ENCODE peak calls at places on chromosome 14, in eight cellular contexts. R is left lobe of liver; S is naive thymus-derived CD8-positive, alpha-beta T cell; H is stimulated activated CD8-positive, alpha-beta memory T cell treated with anti-CD3 and anti-CD28 coated beads, Interleukin-4, amount 100 ng/mL, for 1 hour; D is LoVo; U is GM12878; N is C1 segment of cervical spinal cord; E is D341Med. P is an unnamed sample.

GRCh38 chr14:62126885-62127478 is 364.8 kb downstream of the SNAPC1 start:
- DNase-seq in S (peak), H (no peak), E (peak), N (no peak), D (peak), U (no peak), R (no peak), P (peak)

GRCh38 chr14:28468191-28469151 is 298.1 kb upstream of the FOXG1 start:
- DNase-seq in D (no peak), N (no peak), S (no peak), H (no peak), U (no peak), R (no peak), E (no peak), P (no peak)

GRCh38 chr14:52063107-52063506 is 5.8 kb downstream of the NID2 start:
- DNase-seq in N (no peak), H (no peak), E (no peak), R (no peak), S (no peak), D (no peak), U (no peak), P (no peak)

GRCh38 chr14:81303258-81303935 is 82.6 kb upstream of the GTF2A1 start:
- DNase-seq in R (peak), D (peak), E (no peak), N (no peak), S (no peak), U (peak), H (no peak), P (no peak)

GRCh38 chr14:96502621-96503251 is 554 bp downstream of the PAPOLA start:
- DNase-seq in H (peak), S (peak), R (peak), E (peak), U (no peak), D (peak), N (no peak), P (peak)

GRCh38 chr14:69002069-69002468 is 23.0 kb upstream of the ACTN1 start:
- DNase-seq in E (no peak), D (no peak), R (peak), U (no peak), H (no peak), N (no peak), S (no peak), P (peak)

GRCh38 chr14:32620303-32620702 is 291.2 kb downstream of the AKAP6 start:
- DNase-seq in D (no peak), R (no peak), S (no peak), H (no peak), E (no peak), N (no peak), U (no peak), P (peak)

GRCh38 chr14:65156568-65157366 is 54.5 kb upstream of the MAX start:
- DNase-seq in R (peak), E (no peak), N (no peak), D (no peak), U (peak), H (no peak), S (no peak), P (peak)

GRCh38 chr14:33839193-33840076 is 111.4 kb downstream of the EGLN3 start:
- DNase-seq in S (peak), R (peak), U (no peak), H (peak), N (no peak), E (peak), D (peak), P (peak)

GRCh38 chr14:46490150-46490769 is 161.3 kb downstream of the RPL10L start:
- DNase-seq in S (no peak), D (no peak), U (peak), N (no peak), R (no peak), E (peak), H (no peak), P (peak)

GRCh38 chr14:68781161-68782021 is 11.5 kb downstream of the ZFP36L1 start:
- DNase-seq in U (no peak), N (no peak), H (no peak), R (peak), D (no peak), S (peak), E (peak), P (no peak)

GRCh38 chr14:38255408-38255672 is 553 bp downstream of the CLEC14A start:
- DNase-seq in S (no peak), H (no peak), R (no peak), E (no peak), N (no peak), U (no peak), D (no peak), P (peak)

GRCh38 chr14:97776890-97777564 is 979.8 kb downstream of the VRK1 start:
- DNase-seq in E (no peak), S (no peak), N (no peak), R (no peak), H (no peak), U (no peak), D (no peak), P (no peak)

GRCh38 chr14:51627313-51627712 is 24.4 kb upstream of the FRMD6 start:
- DNase-seq in D (no peak), S (no peak), U (no peak), E (no peak), N (no peak), R (no peak), H (no peak), P (no peak)

GRCh38 chr14:86510503-86510902 is 980.6 kb downstream of the FLRT2 start:
- DNase-seq in D (no peak), R (no peak), S (no peak), E (no peak), N (no peak), H (no peak), U (no peak), P (peak)

GRCh38 chr14:55054098-55054497 is 2.7 kb downstream of the MAPK1IP1L start:
- DNase-seq in S (no peak), E (no peak), R (no peak), D (no peak), H (no peak), U (no peak), N (no peak), P (no peak)

GRCh38 chr14:99511421-99512109 is 30.4 kb downstream of the CCNK start:
- DNase-seq in R (no peak), N (no peak), S (no peak), E (peak), H (no peak), D (no peak), U (no peak), P (no peak)

GRCh38 chr14:92607702-92608429 is 94.3 kb downstream of the RIN3 start:
- DNase-seq in S (no peak), E (no peak), N (no peak), H (no peak), U (no peak), R (no peak), D (peak), P (peak)

GRCh38 chr14:25308244-25308643 is 258.3 kb upstream of the STXBP6 start:
- DNase-seq in U (no peak), S (no peak), R (no peak), D (no peak), H (no peak), N (no peak), E (no peak), P (no peak)

GRCh38 chr14:64444984-64445845 is 20.1 kb upstream of the AKAP5 start:
- DNase-seq in E (no peak), D (no peak), N (no peak), H (peak), U (peak), S (peak), R (no peak), P (peak)

GRCh38 chr14:36981832-36982528 is 190.4 kb downstream of the SLC25A21 start:
- DNase-seq in S (no peak), H (no peak), E (no peak), U (no peak), D (peak), R (no peak), N (no peak), P (no peak)

P was measured in mesenchymal stem cell.